ENCODE peak calls at places on chromosomes 6 and 20, in six cellular contexts. H is prostate gland; J is CD8-positive, alpha-beta T cell; V is heart right ventricle; T is ovary; F is endothelial cell of umbilical vein. Q is an unnamed sample.
A peak's percentile ranks its signal among the peaks of the same experiment; 100 is the strongest.

GRCh38 chr6:33213166-33213988 is 5.1 kb downstream of the RING1 start:
- DNase-seq in T (peak; percentile 42), J (no peak), H (no peak), F (no peak), V (no peak), Q (no peak)

GRCh38 chr6:43267619-43268347 is 24.5 kb downstream of the TTBK1 start:
- DNase-seq in J (no peak), F (no peak), V (no peak), H (no peak), T (no peak), Q (peak; percentile 78)

GRCh38 chr6:22448311-22448711 is 121.1 kb upstream of the HDGFL1 start:
- DNase-seq in J (no peak), H (no peak), T (no peak), V (no peak), F (peak; percentile 98), Q (no peak)

GRCh38 chr6:89610149-89610642 is 28.4 kb downstream of the LYRM2 start:
- DNase-seq in T (peak; percentile 71), J (peak; percentile 71), V (peak; percentile 74), H (peak; percentile 52), F (peak; percentile 54), Q (peak; percentile 56)

GRCh38 chr20:3784863-3785239 is 1.7 kb downstream of the CENPB start:
- DNase-seq in J (no peak), F (no peak), H (no peak), T (no peak), V (no peak), Q (no peak)

GRCh38 chr6:78607188-78607587 is 260.2 kb upstream of the IRAK1BP1 start:
- DNase-seq in T (no peak), F (peak; percentile 41), V (no peak), H (no peak), J (no peak), Q (no peak)

GRCh38 chr6:77334093-77334492 is 129.2 kb downstream of the HTR1B start:
- DNase-seq in F (no peak), J (no peak), T (no peak), V (no peak), H (no peak), Q (no peak)

GRCh38 chr6:44960898-44961297 is 367.2 kb upstream of the RUNX2 start:
- DNase-seq in J (no peak), H (no peak), F (peak; percentile 51), V (no peak), T (no peak), Q (peak; percentile 14)

GRCh38 chr6:26568601-26569432 is 27.9 kb upstream of the ABT1 start:
- DNase-seq in T (peak; percentile 96), H (peak; percentile 93), V (peak; percentile 90), J (peak; percentile 100), F (peak; percentile 97), Q (peak; percentile 96)

GRCh38 chr6:57064809-57065208 is 18.3 kb downstream of the KIAA1586 start:
- DNase-seq in V (no peak), T (no peak), F (no peak), J (no peak), H (no peak), Q (no peak)

GRCh38 chr6:88107241-88107640 is 58.9 kb downstream of the CNR1 start:
- DNase-seq in F (no peak), H (no peak), V (no peak), T (no peak), J (no peak), Q (no peak)

GRCh38 chr20:59790388-59790787 is 143.0 kb downstream of the SYCP2 start:
- DNase-seq in F (no peak), V (no peak), T (no peak), J (no peak), H (no peak), Q (no peak)

GRCh38 chr20:59604770-59605665 is 678 bp downstream of the PHACTR3 start:
- DNase-seq in J (no peak), T (no peak), V (peak; percentile 23), H (no peak), F (no peak), Q (no peak)

GRCh38 chr6:18260448-18261106 is 3.8 kb downstream of the DEK start:
- DNase-seq in H (no peak), T (no peak), F (no peak), V (no peak), J (no peak), Q (no peak)

DNA sequence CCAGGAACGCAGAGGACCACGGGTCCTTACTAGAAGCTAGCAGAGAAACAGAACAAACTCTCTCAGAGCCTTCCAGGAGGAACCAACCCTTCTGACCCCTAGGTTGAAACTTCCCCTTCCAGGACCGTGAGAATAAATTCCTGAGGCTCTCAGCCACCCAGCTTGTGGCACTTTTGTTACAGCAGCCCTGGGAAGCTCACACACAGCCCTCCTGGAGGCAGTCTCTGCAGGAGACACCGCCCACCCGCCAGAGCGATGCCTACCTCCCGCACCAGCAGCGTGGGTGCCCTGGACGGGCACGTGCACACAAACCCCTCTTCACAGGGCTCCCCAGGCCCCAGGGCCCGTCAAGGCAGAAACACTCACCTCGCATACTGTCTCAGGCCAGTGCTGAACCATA is 4.2 kb downstream of the RNASET2 start:
- DNase-seq in H (no peak), T (no peak), J (no peak), F (no peak), V (no peak), Q (no peak)
- H3K4me3 ChIP-seq in H (no peak overlapping the region), T (no peak overlapping the region), J (no peak overlapping the region), F (no peak overlapping the region), V (no peak overlapping the region), Q (no peak overlapping the region)

GRCh38 chr6:169858935-169859351 is 107.5 kb downstream of the ERMARD start:
- DNase-seq in F (no peak), V (no peak), T (no peak), J (no peak), H (no peak), Q (no peak)
- H3K27ac ChIP-seq in F (no peak overlapping the region), V (no peak overlapping the region), T (no peak overlapping the region), J (no peak overlapping the region), H (no peak overlapping the region), Q (no peak overlapping the region)

DNA sequence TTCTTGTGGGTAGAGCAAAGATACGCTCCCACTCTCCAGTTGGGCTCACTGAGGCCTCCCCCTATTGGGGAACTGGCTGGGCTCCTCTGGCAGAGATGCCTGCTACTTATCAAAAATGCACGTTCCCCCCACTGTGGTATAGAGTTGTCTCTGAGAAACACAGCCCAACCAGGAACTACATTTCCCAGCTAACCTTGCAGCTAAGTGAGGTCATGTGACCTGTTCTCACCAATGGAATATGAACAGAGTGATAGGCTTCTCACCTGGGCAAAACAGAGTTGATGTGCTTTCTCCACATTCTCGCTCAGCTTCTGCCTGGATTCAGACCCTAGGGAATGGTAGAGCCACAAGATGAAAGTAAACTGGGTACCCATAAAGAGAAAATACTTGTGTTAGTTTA is 49.1 kb upstream of the PTPRT start:
- DNase-seq in J (no peak), T (no peak), F (no peak), H (no peak), V (no peak), Q (peak; percentile 6)
- H3K9me3 ChIP-seq in J (no peaks in the 10 kb centered on the region), T (no peaks in the 10 kb centered on the region), F (no peaks in the 10 kb centered on the region), H (no peaks in the 10 kb centered on the region), V (no peaks in the 10 kb centered on the region), Q (no peaks in the 10 kb centered on the region)

GRCh38 chr6:158002951-158003853 is 21.5 kb downstream of the SYNJ2 start:
- DNase-seq in F (peak; percentile 97), H (no peak), J (no peak), T (peak; percentile 71), V (peak; percentile 46), Q (peak; percentile 31)

GRCh38 chr6:158004696-158005095 is 23.0 kb downstream of the SYNJ2 start:
- DNase-seq in F (no peak), T (no peak), H (no peak), J (no peak), V (no peak), Q (no peak)

GRCh38 chr6:158003910-158004695 is 22.4 kb downstream of the SYNJ2 start:
- DNase-seq in J (no peak), H (no peak), V (no peak), T (no peak), F (no peak), Q (no peak)

GRCh38 chr6:158000530-158001307 is 19.1 kb downstream of the SYNJ2 start:
- DNase-seq in T (no peak), F (no peak), H (no peak), V (no peak), J (no peak), Q (no peak)

DNA sequence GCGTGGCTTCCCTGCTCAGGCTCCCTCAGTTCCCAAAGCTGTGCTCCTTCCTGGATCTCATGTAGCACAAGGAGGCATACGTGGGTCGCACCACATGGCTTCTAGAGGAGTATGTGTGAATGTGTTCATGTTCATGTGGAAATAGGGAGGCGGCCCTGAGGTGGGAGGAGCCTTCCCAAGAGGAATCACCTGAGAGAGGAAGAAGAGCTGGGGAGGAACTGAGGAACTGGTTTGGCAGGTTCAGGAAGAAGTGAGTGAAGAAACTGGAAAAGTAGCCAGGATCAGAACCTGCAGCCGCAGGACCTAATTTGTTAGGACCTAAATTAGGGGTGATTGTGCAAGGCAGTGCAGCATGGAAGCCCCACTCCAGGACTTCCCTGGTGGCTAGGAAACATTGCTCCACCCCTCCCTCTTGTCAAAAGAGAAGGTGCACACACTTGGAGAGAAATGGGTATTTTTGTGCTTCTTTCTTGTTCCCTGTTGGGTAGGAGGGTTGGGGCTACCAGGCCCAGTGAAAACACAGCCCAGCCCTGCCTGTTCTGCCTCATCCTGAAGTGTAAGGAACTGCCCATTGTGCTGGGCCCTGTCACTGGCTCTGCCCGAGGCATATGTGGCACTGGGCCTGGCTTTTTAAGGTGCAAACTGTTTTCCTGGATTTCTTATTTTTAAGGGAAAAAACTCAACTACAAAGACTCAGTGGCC is 20.7 kb downstream of the SYNJ2 start:
- DNase-seq in J (no peak), F (no peak), T (no peak), V (no peak), H (peak; percentile 75), Q (peak; percentile 75)
- H3K4me3 ChIP-seq in J (no peak overlapping the region), F (no peak overlapping the region), T (no peak overlapping the region), V (no peak overlapping the region), H (no peak overlapping the region), Q (no peak overlapping the region)

GRCh38 chr6:144064402-144064830 is 31.0 kb downstream of the SF3B5 start:
- DNase-seq in H (peak; percentile 12), T (no peak), J (peak; percentile 37), V (peak; percentile 30), F (no peak), Q (peak; percentile 55)

GRCh38 chr6:144063246-144063743 is 32.1 kb downstream of the SF3B5 start:
- DNase-seq in V (no peak), F (no peak), H (peak; percentile 9), J (no peak), T (no peak), Q (peak; percentile 35)

GRCh38 chr6:144062757-144063156 is 32.6 kb downstream of the SF3B5 start:
- DNase-seq in V (no peak), H (no peak), T (no peak), J (no peak), F (no peak), Q (no peak)

GRCh38 chr6:144064831-144065668 is 30.3 kb downstream of the SF3B5 start:
- DNase-seq in J (no peak), H (peak; percentile 11), T (no peak), F (peak; percentile 11), V (no peak), Q (peak; percentile 84)

DNA sequence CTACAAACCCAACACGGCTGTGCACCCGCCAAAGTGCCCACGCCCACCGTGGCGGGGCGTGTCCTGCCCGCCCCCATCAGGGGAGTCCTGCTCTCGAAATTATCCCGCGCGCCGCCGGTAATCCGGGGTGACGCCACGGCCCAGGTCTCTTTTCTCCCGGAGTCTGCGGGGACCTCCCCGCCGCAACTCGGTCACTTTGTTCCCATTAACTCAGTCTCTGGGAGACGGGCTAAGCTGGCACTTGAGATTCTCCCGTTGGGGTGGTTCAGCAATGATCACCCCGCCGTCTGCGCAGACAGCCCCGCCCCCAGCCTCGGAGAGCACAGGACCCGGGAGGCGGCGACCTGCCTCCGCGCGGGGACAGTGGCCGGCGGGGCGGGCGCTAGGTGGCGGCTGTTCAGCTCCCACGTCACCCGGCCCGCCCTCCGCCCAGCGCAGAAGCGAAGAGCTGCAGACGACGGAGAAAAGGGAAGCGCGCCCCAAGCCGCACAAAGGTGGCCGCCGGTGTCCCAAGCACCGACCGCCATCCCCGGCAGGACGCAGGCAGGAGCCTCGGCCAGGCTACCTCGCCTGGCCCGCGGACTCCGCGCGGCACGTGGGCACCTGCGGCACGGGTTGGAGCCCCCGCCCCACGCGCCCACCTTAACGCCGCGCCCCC is 31.5 kb downstream of the SF3B5 start:
- DNase-seq in T (peak; percentile 41), H (peak; percentile 85), V (peak; percentile 86), J (peak; percentile 88), F (peak; percentile 29), Q (peak; percentile 93)
- H3K27ac ChIP-seq in T (no peak overlapping the region), H (peak overlapping the region; percentile 80), V (no peak overlapping the region), J (peak overlapping the region; percentile 88), F (no peak overlapping the region), Q (peak overlapping the region; percentile 98)